ENCODE peak calls at places on chromosomes 3 and 15, in seven cellular contexts. One of them, this sample, is unnamed.

GRCh38 chr15:57866149-57866736 is 159.7 kb downstream of the POLR2M start:
- DNase-seq in sigmoid colon: no peak
- DNase-seq in NCI-H2081: peak
- DNase-seq in glutamatergic neuron: peak
- DNase-seq in AG04450: no peak
- DNase-seq in left colon: peak
- DNase-seq in fibroblast of lung: peak
- DNase-seq in this sample: no peak

GRCh38 chr3:129503387-129504010 is 24.9 kb upstream of the RHO start:
- DNase-seq in sigmoid colon: no peak
- DNase-seq in NCI-H2081: peak
- DNase-seq in glutamatergic neuron: no peak
- DNase-seq in AG04450: no peak
- DNase-seq in left colon: no peak
- DNase-seq in fibroblast of lung: no peak
- DNase-seq in this sample: no peak

GRCh38 chr15:68187559-68187958 is 17.6 kb downstream of the CALML4 start:
- DNase-seq in sigmoid colon: peak
- DNase-seq in NCI-H2081: peak
- DNase-seq in glutamatergic neuron: no peak
- DNase-seq in AG04450: peak
- DNase-seq in left colon: no peak
- DNase-seq in fibroblast of lung: peak
- DNase-seq in this sample: peak

GRCh38 chr15:89052474-89052873 is 35.8 kb upstream of the ABHD2 start:
- DNase-seq in sigmoid colon: no peak
- DNase-seq in NCI-H2081: no peak
- DNase-seq in glutamatergic neuron: no peak
- DNase-seq in AG04450: peak
- DNase-seq in left colon: no peak
- DNase-seq in fibroblast of lung: peak
- DNase-seq in this sample: peak

GRCh38 chr15:26260517-26261133 is 397.5 kb upstream of the ATP10A start:
- DNase-seq in sigmoid colon: no peak
- DNase-seq in NCI-H2081: peak
- DNase-seq in glutamatergic neuron: peak
- DNase-seq in AG04450: no peak
- DNase-seq in left colon: peak
- DNase-seq in fibroblast of lung: no peak
- DNase-seq in this sample: no peak

GRCh38 chr15:51768018-51768417 is 16.6 kb downstream of the TMOD2 start:
- DNase-seq in sigmoid colon: no peak
- DNase-seq in NCI-H2081: no peak
- DNase-seq in glutamatergic neuron: no peak
- DNase-seq in AG04450: no peak
- DNase-seq in left colon: no peak
- DNase-seq in fibroblast of lung: no peak
- DNase-seq in this sample: no peak

GRCh38 chr3:105119801-105120340 is 246.8 kb upstream of the ALCAM start:
- DNase-seq in sigmoid colon: no peak
- DNase-seq in NCI-H2081: no peak
- DNase-seq in glutamatergic neuron: no peak
- DNase-seq in AG04450: no peak
- DNase-seq in left colon: no peak
- DNase-seq in fibroblast of lung: no peak
- DNase-seq in this sample: no peak

GRCh38 chr3:60101628-60102027 is 1051.8 kb upstream of the CFAP20DC start:
- DNase-seq in sigmoid colon: no peak
- DNase-seq in NCI-H2081: no peak
- DNase-seq in glutamatergic neuron: no peak
- DNase-seq in AG04450: no peak
- DNase-seq in left colon: peak
- DNase-seq in fibroblast of lung: peak
- DNase-seq in this sample: peak

GRCh38 chr3:195123196-195123805 is 147.7 kb downstream of the XXYLT1 start:
- DNase-seq in sigmoid colon: no peak
- DNase-seq in NCI-H2081: no peak
- DNase-seq in glutamatergic neuron: peak
- DNase-seq in AG04450: no peak
- DNase-seq in left colon: no peak
- DNase-seq in fibroblast of lung: no peak
- DNase-seq in this sample: peak

GRCh38 chr15:74787251-74788041 is 5.6 kb downstream of the CSK start:
- DNase-seq in sigmoid colon: peak
- DNase-seq in NCI-H2081: no peak
- DNase-seq in glutamatergic neuron: peak
- DNase-seq in AG04450: peak
- DNase-seq in left colon: peak
- DNase-seq in fibroblast of lung: peak
- DNase-seq in this sample: peak

GRCh38 chr15:71512281-71513016 is 297.9 kb upstream of the NR2E3 start:
- DNase-seq in sigmoid colon: no peak
- DNase-seq in NCI-H2081: peak
- DNase-seq in glutamatergic neuron: no peak
- DNase-seq in AG04450: no peak
- DNase-seq in left colon: no peak
- DNase-seq in fibroblast of lung: no peak
- DNase-seq in this sample: no peak

GRCh38 chr3:36653095-36653494 is 111.3 kb downstream of the DCLK3 start:
- DNase-seq in sigmoid colon: no peak
- DNase-seq in NCI-H2081: no peak
- DNase-seq in glutamatergic neuron: no peak
- DNase-seq in AG04450: no peak
- DNase-seq in left colon: no peak
- DNase-seq in fibroblast of lung: peak
- DNase-seq in this sample: peak

GRCh38 chr3:192833177-192833890 is 84.3 kb downstream of the MB21D2 start:
- DNase-seq in sigmoid colon: no peak
- DNase-seq in NCI-H2081: no peak
- DNase-seq in glutamatergic neuron: no peak
- DNase-seq in AG04450: no peak
- DNase-seq in left colon: no peak
- DNase-seq in fibroblast of lung: peak
- DNase-seq in this sample: peak

GRCh38 chr15:60589253-60589652 is 110.3 kb upstream of the ICE2 start:
- DNase-seq in sigmoid colon: no peak
- DNase-seq in NCI-H2081: no peak
- DNase-seq in glutamatergic neuron: no peak
- DNase-seq in AG04450: no peak
- DNase-seq in left colon: no peak
- DNase-seq in fibroblast of lung: no peak
- DNase-seq in this sample: no peak

GRCh38 chr3:138349926-138350665 is 1.7 kb downstream of the MRAS start:
- DNase-seq in sigmoid colon: no peak
- DNase-seq in NCI-H2081: no peak
- DNase-seq in glutamatergic neuron: no peak
- DNase-seq in AG04450: no peak
- DNase-seq in left colon: no peak
- DNase-seq in fibroblast of lung: peak
- DNase-seq in this sample: no peak

GRCh38 chr3:98453827-98454226 is 9.2 kb upstream of the OR5K1 start:
- DNase-seq in sigmoid colon: no peak
- DNase-seq in NCI-H2081: no peak
- DNase-seq in glutamatergic neuron: no peak
- DNase-seq in AG04450: no peak
- DNase-seq in left colon: no peak
- DNase-seq in fibroblast of lung: no peak
- DNase-seq in this sample: no peak

GRCh38 chr3:41094351-41094750 is 105.0 kb upstream of the CTNNB1 start:
- DNase-seq in sigmoid colon: no peak
- DNase-seq in NCI-H2081: no peak
- DNase-seq in glutamatergic neuron: no peak
- DNase-seq in AG04450: no peak
- DNase-seq in left colon: no peak
- DNase-seq in fibroblast of lung: no peak
- DNase-seq in this sample: no peak

GRCh38 chr3:10395196-10395595 is 74.3 kb upstream of the SEC13 start:
- DNase-seq in sigmoid colon: no peak
- DNase-seq in NCI-H2081: no peak
- DNase-seq in glutamatergic neuron: no peak
- DNase-seq in AG04450: no peak
- DNase-seq in left colon: no peak
- DNase-seq in fibroblast of lung: no peak
- DNase-seq in this sample: no peak